ENCODE peak calls at places on chromosomes 4 and X, in four cellular contexts. O is activated CD4-positive, CD25-positive, alpha-beta regulatory T cell treated with anti-CD3 and anti-CD28 coated beads, Interleukin-2, amount 50 U/mL, for 72 hours; N is AG20443; W is choroid plexus epithelial cell. M is an unnamed sample.

GRCh38 chr4:105182211-105182610 is 35.5 kb downstream of the TET2 start:
- DNase-seq in O (no peak), N (no peak), W (no peak), M (no peak)

GRCh38 chrX:120604359-120604782 is 470 bp downstream of the MCTS1 start:
- DNase-seq in N (peak), O (no peak), W (peak), M (peak)

GRCh38 chrX:49282647-49283011 is 13.0 kb downstream of the PPP1R3F start:
- DNase-seq in W (peak), N (peak), O (no peak), M (peak)

GRCh38 chrX:9141496-9141895 is 107.6 kb upstream of the FAM9B start:
- DNase-seq in W (peak), O (no peak), N (peak), M (peak)

GRCh38 chr4:154086247-154086646 is 297.4 kb upstream of the SFRP2 start:
- DNase-seq in N (no peak), W (no peak), O (no peak), M (no peak)

GRCh38 chr4:92237559-92237958 is 66.2 kb upstream of the GRID2 start:
- DNase-seq in O (no peak), W (no peak), N (no peak), M (no peak)

GRCh38 chrX:74104356-74105065 is 199.5 kb upstream of the ZCCHC13 start:
- DNase-seq in O (no peak), N (peak), W (peak), M (peak)

GRCh38 chrX:49101629-49101984 is 21.9 kb upstream of the WDR45 start:
- DNase-seq in W (no peak), O (no peak), N (no peak), M (no peak)

GRCh38 chr4:141636077-141636770 is at the start of gene IL15:
- DNase-seq in O (peak), W (peak), N (peak), M (peak)